ENCODE peak calls at places on chromosomes 13 and 19, in four cellular contexts. B, Z, Q and X are unnamed samples.

GRCh38 chr19:23116802-23117571 is at the start of gene ZNF730:
- DNase-seq in B (peak), Q (peak), Z (peak), X (no peak)

GRCh38 chr13:60282708-60283107 is 114.3 kb upstream of the TDRD3 start:
- DNase-seq in Q (no peak), Z (no peak), B (no peak), X (no peak)

GRCh38 chr19:6632002-6632621 is 37.8 kb downstream of the TNFSF14 start:
- DNase-seq in B (peak), Q (peak), Z (peak), X (peak)

GRCh38 chr13:111893607-111894443 is 173.1 kb upstream of the SOX1 start:
- DNase-seq in Q (no peak), B (no peak), Z (no peak), X (no peak)

GRCh38 chr19:50423279-50424113 is 4.8 kb downstream of the SPIB start:
- DNase-seq in B (no peak), Z (no peak), Q (no peak), X (no peak)

GRCh38 chr13:40058757-40059236 is 403.3 kb downstream of the COG6 start:
- DNase-seq in Z (peak), Q (no peak), B (peak), X (no peak)

GRCh38 chr13:32135655-32136054 is 104.1 kb downstream of the FRY start:
- DNase-seq in Z (no peak), B (peak), Q (no peak), X (no peak)

GRCh38 chr13:105047676-105048295 is 1487.7 kb downstream of the EFNB2 start:
- DNase-seq in Z (no peak), Q (no peak), B (no peak), X (no peak)

GRCh38 chr19:32421589-32422361 is 16.2 kb downstream of the DPY19L3 start:
- DNase-seq in Q (no peak), B (no peak), Z (no peak), X (no peak)

GRCh38 chr19:54523403-54523802 is 20.8 kb downstream of the LAIR2 start:
- DNase-seq in Q (no peak), B (peak), Z (peak), X (no peak)